ENCODE peak calls at places on chromosomes 5 and 9, in ten cellular contexts. Y is SK-N-SH, S is IMR-90, D is AG10803, P is AG09309, N is brain microvascular endothelial cell, J is body of pancreas, R is adrenal gland, A is esophagus squamous epithelium, C is HCT116. E is an unnamed sample.

GRCh38 chr9:98334796-98335195 is 79.3 kb upstream of the TBC1D2 start:
- DNase-seq in Y (no peak), S (no peak), D (no peak), P (no peak), N (no peak), J (no peak), R (no peak), A (no peak), C (no peak), E (no peak)

GRCh38 chr5:14959443-14960119 is 88.0 kb upstream of the ANKH start:
- DNase-seq in Y (no peak), S (no peak), D (no peak), P (no peak), N (peak; percentile 1), J (no peak), R (no peak), A (no peak), C (no peak), E (peak; percentile 20)

GRCh38 chr9:136372561-136373299 is 739 bp downstream of the CARD9 start:
- DNase-seq in Y (peak; percentile 84), S (peak; percentile 86), D (peak; percentile 81), P (no peak), N (peak; percentile 45), J (peak; percentile 78), R (peak; percentile 73), A (no peak), C (no peak), E (peak; percentile 80)

GRCh38 chr5:91643796-91644195 is 260.7 kb upstream of the ARRDC3 start:
- DNase-seq in Y (no peak), S (peak; percentile 16), D (no peak), P (no peak), N (peak; percentile 27), J (no peak), R (no peak), A (no peak), C (no peak), E (peak; percentile 29)

GRCh38 chr5:80720181-80720580 is 65.4 kb upstream of the DHFR start:
- DNase-seq in Y (no peak), S (no peak), D (no peak), P (no peak), N (no peak), J (no peak), R (no peak), A (no peak), C (no peak), E (no peak)

GRCh38 chr5:148998174-148998797 is 64.6 kb downstream of the SH3TC2 start:
- DNase-seq in Y (peak; percentile 38), S (peak; percentile 75), D (peak; percentile 70), P (no peak), N (peak; percentile 82), J (peak; percentile 45), R (no peak), A (no peak), C (peak; percentile 63), E (peak; percentile 88)

GRCh38 chr5:42756630-42757601 is at the start of gene CCDC152:
- DNase-seq in Y (peak; percentile 74), S (peak; percentile 3), D (peak; percentile 43), P (no peak), N (peak; percentile 56), J (peak; percentile 30), R (peak; percentile 62), A (no peak), C (no peak), E (peak; percentile 30)

GRCh38 chr5:53871050-53871449 is 310.6 kb downstream of the NDUFS4 start:
- DNase-seq in Y (no peak), S (no peak), D (no peak), P (no peak), N (no peak), J (no peak), R (no peak), A (no peak), C (peak; percentile 3), E (peak; percentile 26)

GRCh38 chr5:32559411-32559810 is 25.9 kb upstream of the SUB1 start:
- DNase-seq in Y (no peak), S (no peak), D (no peak), P (no peak), N (no peak), J (no peak), R (no peak), A (no peak), C (no peak), E (no peak)

GRCh38 chr5:1144089-1144488 is 32.2 kb upstream of the SLC12A7 start:
- DNase-seq in Y (no peak), S (no peak), D (no peak), P (no peak), N (no peak), J (no peak), R (no peak), A (no peak), C (no peak), E (no peak)

GRCh38 chr9:16871358-16872151 is 1.1 kb upstream of the BNC2 start:
- DNase-seq in Y (peak; percentile 69), S (peak; percentile 88), D (peak; percentile 85), P (no peak), N (peak; percentile 85), J (no peak), R (peak; percentile 59), A (no peak), C (no peak), E (peak; percentile 75)

GRCh38 chr5:172553838-172554344 is 87.2 kb upstream of the NEURL1B start:
- DNase-seq in Y (no peak), S (no peak), D (no peak), P (no peak), N (no peak), J (no peak), R (no peak), A (no peak), C (no peak), E (no peak)

GRCh38 chr5:109561447-109561846 is 128.3 kb upstream of the MAN2A1 start:
- DNase-seq in Y (no peak), S (no peak), D (no peak), P (no peak), N (no peak), J (no peak), R (no peak), A (no peak), C (no peak), E (no peak)

GRCh38 chr9:18056269-18056992 is 417.5 kb upstream of the ADAMTSL1 start:
- DNase-seq in Y (no peak), S (no peak), D (no peak), P (no peak), N (no peak), J (no peak), R (no peak), A (no peak), C (no peak), E (no peak)

GRCh38 chr5:66440202-66440680 is 156.0 kb upstream of the MAST4 start:
- DNase-seq in Y (no peak), S (peak; percentile 4), D (peak; percentile 30), P (peak; percentile 24), N (peak; percentile 76), J (no peak), R (no peak), A (no peak), C (no peak), E (peak; percentile 94)

GRCh38 chr5:66436721-66437120 is 159.5 kb upstream of the MAST4 start:
- DNase-seq in Y (no peak), S (no peak), D (no peak), P (no peak), N (no peak), J (no peak), R (no peak), A (no peak), C (peak; percentile 16), E (no peak)
- TF ChIP-seq CTCF in Y (peak; percentile 32), S (peak; percentile 3), D (no peak), P (no peak), N (peak; percentile 56), J (peak; percentile 22), R (no peak), A (no peak), C (peak; percentile 54), E (peak; percentile 38)

DNA sequence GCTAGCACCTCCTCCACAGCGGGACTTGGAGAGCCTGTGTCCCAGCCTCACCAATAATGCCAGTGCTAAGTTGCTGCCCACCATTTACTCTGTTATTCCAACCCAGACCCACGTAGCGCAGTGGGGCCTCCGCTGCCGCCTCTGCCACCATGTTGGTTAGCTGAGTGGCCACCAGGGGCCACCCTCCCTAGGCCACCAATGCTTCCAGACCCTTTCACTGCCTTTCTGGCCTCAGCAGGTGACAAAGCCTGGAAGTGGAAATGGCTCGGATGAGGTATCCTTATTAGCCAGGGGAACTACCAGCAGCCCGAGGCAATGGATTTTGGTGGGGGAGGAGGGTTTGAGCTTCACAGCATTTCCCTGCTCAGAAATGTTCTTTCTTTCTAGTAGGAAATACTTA is 110.1 kb downstream of the OSTF1 start:
- DNase-seq in Y (peak; percentile 12), S (no peak), D (no peak), P (no peak), N (no peak), J (no peak), R (no peak), A (no peak), C (no peak), E (no peak)
- H3K4me3 ChIP-seq in Y (no peak overlapping the region), S (no peak overlapping the region), D (no peak overlapping the region), P (no peak overlapping the region), N (no peak overlapping the region), J (no peak overlapping the region), R (no peak overlapping the region), A (no peak overlapping the region), C (no peak overlapping the region), E (no peak overlapping the region)

GRCh38 chr9:6490863-6491262 is 77.9 kb downstream of the UHRF2 start:
- DNase-seq in Y (no peak), S (no peak), D (no peak), P (no peak), N (no peak), J (no peak), R (no peak), A (no peak), C (no peak), E (no peak)

GRCh38 chr9:6498982-6499381 is 86.0 kb downstream of the UHRF2 start:
- DNase-seq in Y (no peak), S (peak; percentile 85), D (peak; percentile 45), P (no peak), N (peak; percentile 33), J (no peak), R (no peak), A (no peak), C (no peak), E (peak; percentile 79)

GRCh38 chr9:6495484-6495883 is 82.5 kb downstream of the UHRF2 start:
- DNase-seq in Y (no peak), S (no peak), D (no peak), P (no peak), N (no peak), J (no peak), R (no peak), A (no peak), C (no peak), E (no peak)
- TF ChIP-seq CTCF in Y (no peak), S (no peak), D (no peak), P (no peak), N (no peak), J (no peak), R (no peak), A (no peak), C (peak; percentile 11), E (no peak)

DNA sequence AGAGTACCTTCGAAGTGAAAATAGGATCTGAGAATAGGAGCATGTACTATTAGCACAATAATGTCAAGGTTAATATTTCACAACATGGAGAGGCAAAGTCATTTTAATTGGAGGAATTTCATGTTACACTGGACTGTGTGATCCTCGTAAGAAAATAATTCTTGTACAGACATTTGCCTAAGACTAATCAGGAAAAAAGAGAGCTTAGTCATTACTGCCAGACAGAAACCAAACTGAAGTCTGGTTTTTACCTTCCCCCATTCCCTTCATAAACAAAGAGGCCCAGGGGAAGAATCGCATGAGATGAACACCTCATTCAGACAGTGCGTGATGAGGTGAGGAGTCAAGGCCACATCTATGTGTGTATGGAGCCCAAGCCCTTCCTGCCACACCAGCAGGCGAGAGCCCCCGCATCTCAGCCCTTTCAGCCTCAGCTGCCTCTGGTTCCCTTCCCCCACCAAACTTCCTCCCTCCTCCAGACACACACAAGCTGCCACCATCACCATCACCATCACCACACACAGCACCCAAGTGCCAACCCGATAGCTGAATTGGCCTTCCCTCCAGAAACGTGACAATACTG is 135.8 kb upstream of the ABCA1 start:
- DNase-seq in Y (no peak), S (peak; percentile 95), D (peak; percentile 93), P (peak; percentile 91), N (peak; percentile 96), J (peak; percentile 28), R (peak; percentile 69), A (no peak), C (no peak), E (peak; percentile 81)
- H3K4me3 ChIP-seq in Y (no peak overlapping the region), S (no peak overlapping the region), D (no peak overlapping the region), P (no peak overlapping the region), N (no peak overlapping the region), J (no peak overlapping the region), R (no peak overlapping the region), A (no peak overlapping the region), C (no peak overlapping the region), E (no peak overlapping the region)